ENCODE peak calls at places on chromosomes 1 and 21, in nine cellular contexts. U, R, H, P, A, X, W, N and T are unnamed samples.

GRCh38 chr1:89959719-89960118 is 35.2 kb upstream of the ZNF326 start:
- DNase-seq in R (no peak), P (no peak), U (no peak), N (no peak), A (no peak), W (no peak), H (no peak), X (no peak), T (no peak)

GRCh38 chr1:19398309-19398760 is 86.2 kb downstream of the SLC66A1 start:
- DNase-seq in P (no peak), W (peak; percentile 63), U (no peak), N (no peak), R (no peak), H (no peak), X (no peak), A (no peak), T (no peak)

GRCh38 chr1:154970631-154971340 is at the start of gene SHC1:
- DNase-seq in N (peak; percentile 97), H (peak; percentile 85), W (peak; percentile 84), U (peak; percentile 69), P (peak; percentile 81), X (peak; percentile 96), A (peak; percentile 94), R (no peak), T (peak; percentile 85)

GRCh38 chr1:19799233-19799876 is 361 bp downstream of the TMCO4 start:
- DNase-seq in N (no peak), H (no peak), A (peak; percentile 71), R (peak; percentile 42), U (peak; percentile 85), X (no peak), P (peak; percentile 87), W (no peak), T (no peak)

GRCh38 chr1:156862602-156863599 is 2.2 kb downstream of the NTRK1 start:
- DNase-seq in P (no peak), A (no peak), X (no peak), U (no peak), R (no peak), H (no peak), W (no peak), N (no peak), T (no peak)

GRCh38 chr1:61191140-61191720 is 108.9 kb downstream of the NFIA start:
- DNase-seq in H (no peak), X (no peak), N (no peak), W (no peak), P (no peak), A (no peak), R (no peak), U (no peak), T (no peak)

GRCh38 chr1:228285661-228286504 is 78.0 kb downstream of the OBSCN start:
- DNase-seq in R (no peak), H (peak; percentile 22), U (peak; percentile 5), W (no peak), A (no peak), N (peak; percentile 75), X (no peak), P (peak; percentile 49), T (no peak)

GRCh38 chr1:59776960-59777852 is 37.5 kb upstream of the HOOK1 start:
- DNase-seq in P (no peak), R (no peak), H (no peak), X (peak; percentile 21), A (no peak), W (no peak), U (no peak), N (no peak), T (no peak)

GRCh38 chr1:168138134-168138533 is 1.4 kb upstream of the GPR161 start:
- DNase-seq in X (no peak), N (no peak), H (no peak), R (no peak), A (no peak), P (no peak), W (no peak), U (no peak), T (no peak)

GRCh38 chr1:8441466-8441865 is 123.6 kb downstream of the SLC45A1 start:
- DNase-seq in N (no peak), P (no peak), X (no peak), U (no peak), W (no peak), H (no peak), A (no peak), R (no peak), T (no peak)

GRCh38 chr1:109873278-109874175 is 37.1 kb upstream of the CSF1 start:
- DNase-seq in W (peak; percentile 30), X (no peak), U (no peak), R (no peak), A (no peak), N (peak; percentile 21), P (no peak), H (no peak), T (no peak)

GRCh38 chr1:228315945-228316588 is 90.6 kb downstream of the TRIM11 start:
- DNase-seq in W (no peak), U (peak; percentile 77), P (peak; percentile 60), A (no peak), H (no peak), X (no peak), N (peak; percentile 76), R (no peak), T (no peak)

GRCh38 chr1:161073474-161074121 is 3.9 kb upstream of the ARHGAP30 start:
- DNase-seq in X (no peak), U (no peak), N (no peak), P (no peak), W (no peak), H (no peak), A (no peak), R (no peak), T (no peak)

GRCh38 chr21:29018540-29018939 is 609 bp downstream of the RWDD2B start:
- DNase-seq in P (no peak), U (no peak), X (no peak), N (no peak), R (no peak), W (no peak), A (no peak), H (peak; percentile 31), T (no peak)

GRCh38 chr1:161986328-161986727 is 37.3 kb downstream of the OLFML2B start:
- DNase-seq in A (no peak), W (no peak), H (no peak), R (no peak), N (no peak), U (no peak), P (no peak), X (no peak), T (no peak)

GRCh38 chr1:8848663-8849386 is 29.7 kb downstream of the ENO1 start:
- DNase-seq in R (peak; percentile 74), W (peak; percentile 63), A (peak; percentile 92), N (peak; percentile 91), H (peak; percentile 93), U (peak; percentile 97), P (peak; percentile 98), X (peak; percentile 91), T (peak; percentile 88)

GRCh38 chr1:234604726-234605492 is 5.1 kb downstream of the IRF2BP2 start:
- DNase-seq in A (no peak), U (no peak), P (no peak), R (no peak), X (no peak), H (no peak), W (no peak), N (no peak), T (no peak)

GRCh38 chr1:150807674-150808073 is 386 bp downstream of the CTSK start:
- DNase-seq in N (no peak), A (no peak), W (no peak), R (no peak), P (no peak), H (no peak), U (no peak), X (no peak), T (no peak)

GRCh38 chr1:53541761-53542550 is 82.8 kb downstream of the DMRTB1 start:
- DNase-seq in W (peak; percentile 78), P (peak; percentile 50), R (peak; percentile 20), U (peak; percentile 46), H (no peak), N (peak; percentile 79), X (peak; percentile 62), A (no peak), T (no peak)
- TF ChIP-seq CTCF in W (peak; percentile 74), P (no peak), R (no peak), U (no peak), H (peak; percentile 15), N (no peak), X (no peak), A (no peak), T (peak; percentile 51)

GRCh38 chr1:173429517-173430477 is 47.3 kb upstream of the PRDX6 start:
- DNase-seq in A (peak; percentile 88), W (peak; percentile 84), P (peak; percentile 83), U (peak; percentile 89), R (peak; percentile 73), N (peak; percentile 88), X (peak; percentile 69), H (peak; percentile 42), T (no peak)
- TF ChIP-seq CTCF in A (peak; percentile 69), W (peak; percentile 74), P (peak; percentile 45), U (peak; percentile 74), R (peak; percentile 67), N (peak; percentile 6), X (no peak), H (peak; percentile 90), T (peak; percentile 72)

GRCh38 chr21:27759820-27760219 is 792.9 kb upstream of the ADAMTS5 start:
- DNase-seq in U (no peak), H (no peak), P (no peak), A (no peak), N (no peak), X (no peak), W (no peak), R (no peak), T (no peak)

GRCh38 chr21:27764056-27764455 is 797.2 kb upstream of the ADAMTS5 start:
- DNase-seq in W (no peak), A (no peak), R (no peak), H (no peak), X (no peak), N (no peak), U (no peak), P (no peak), T (no peak)

GRCh38 chr21:27761623-27762022 is 794.7 kb upstream of the ADAMTS5 start:
- DNase-seq in A (no peak), H (no peak), U (no peak), P (no peak), W (no peak), R (no peak), N (no peak), X (no peak), T (no peak)

GRCh38 chr21:27756191-27756590 is 789.3 kb upstream of the ADAMTS5 start:
- DNase-seq in W (no peak), N (no peak), U (no peak), P (no peak), H (no peak), A (no peak), R (no peak), X (no peak), T (no peak)

GRCh38 chr21:27759091-27759659 is 792.3 kb upstream of the ADAMTS5 start:
- DNase-seq in N (no peak), W (no peak), P (peak; percentile 67), A (peak; percentile 17), R (no peak), H (no peak), X (peak; percentile 68), U (peak; percentile 68), T (no peak)
- TF ChIP-seq CTCF in N (no peak), W (peak; percentile 62), P (no peak), A (peak; percentile 69), R (no peak), H (no peak), X (no peak), U (peak; percentile 48), T (peak; percentile 54)

DNA sequence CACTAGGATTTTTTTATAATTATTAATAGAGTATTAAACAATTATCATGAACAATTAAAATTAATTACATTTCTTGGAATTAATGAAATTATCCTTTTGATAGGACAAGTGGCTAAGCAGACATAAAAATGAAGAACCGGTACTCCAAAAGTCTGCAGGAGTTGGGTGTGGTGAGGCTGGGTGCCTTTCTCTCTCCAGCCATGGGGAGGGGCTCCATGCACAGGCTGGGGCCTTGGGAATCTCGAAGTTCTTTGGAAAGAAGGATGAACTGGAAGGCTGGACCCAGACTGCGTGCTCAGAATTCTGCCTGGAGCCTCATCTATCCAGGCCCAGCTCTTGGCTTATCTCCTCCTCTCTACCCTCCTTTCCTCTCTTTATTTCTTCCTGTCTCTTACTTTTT is 94.1 kb downstream of the ACTL8 start:
- DNase-seq in P (no peak), A (no peak), W (no peak), R (no peak), H (no peak), X (peak; percentile 36), N (no peak), U (no peak), T (no peak)
- TF ChIP-seq CTCF in P (no peak), A (peak; percentile 53), W (peak; percentile 41), R (no peak), H (no peak), X (no peak), N (no peak), U (no peak), T (no peak)